ENCODE peak calls at places on chromosome 15, in seven cellular contexts. One of them, this sample, is unnamed.

GRCh38 chr15:69648215-69648614 is 195.6 kb downstream of the RPLP1 start:
- DNase-seq in GM12891: no peak
- DNase-seq in adrenal gland: no peak
- DNase-seq in body of pancreas: no peak
- DNase-seq in ovary: no peak
- DNase-seq in IMR-90: no peak
- DNase-seq in uterus: no peak
- DNase-seq in this sample: no peak

GRCh38 chr15:43776101-43776717 is 557 bp downstream of the ELL3 start:
- DNase-seq in GM12891: peak; percentile 38
- DNase-seq in adrenal gland: no peak
- DNase-seq in body of pancreas: peak; percentile 47
- DNase-seq in ovary: peak; percentile 43
- DNase-seq in IMR-90: no peak
- DNase-seq in uterus: peak; percentile 39
- DNase-seq in this sample: no peak

GRCh38 chr15:98952381-98952803 is 55.2 kb downstream of the PGPEP1L start:
- DNase-seq in GM12891: peak; percentile 62
- DNase-seq in adrenal gland: no peak
- DNase-seq in body of pancreas: peak; percentile 43
- DNase-seq in ovary: no peak
- DNase-seq in IMR-90: peak; percentile 72
- DNase-seq in uterus: no peak
- DNase-seq in this sample: no peak

GRCh38 chr15:40590635-40591105 is 3.4 kb upstream of the KNL1 start:
- DNase-seq in GM12891: no peak
- DNase-seq in adrenal gland: no peak
- DNase-seq in body of pancreas: no peak
- DNase-seq in ovary: no peak
- DNase-seq in IMR-90: no peak
- DNase-seq in uterus: no peak
- DNase-seq in this sample: no peak

GRCh38 chr15:69015591-69015990 is 1.1 kb downstream of the NOX5 start:
- DNase-seq in GM12891: no peak
- DNase-seq in adrenal gland: no peak
- DNase-seq in body of pancreas: no peak
- DNase-seq in ovary: no peak
- DNase-seq in IMR-90: no peak
- DNase-seq in uterus: no peak
- DNase-seq in this sample: no peak

GRCh38 chr15:23645379-23646164 is 2.1 kb downstream of the MAGEL2 start:
- DNase-seq in GM12891: no peak
- DNase-seq in adrenal gland: no peak
- DNase-seq in body of pancreas: no peak
- DNase-seq in ovary: no peak
- DNase-seq in IMR-90: no peak
- DNase-seq in uterus: no peak
- DNase-seq in this sample: no peak

GRCh38 chr15:68028137-68028771 is 25.9 kb upstream of the PIAS1 start:
- DNase-seq in GM12891: no peak
- DNase-seq in adrenal gland: no peak
- DNase-seq in body of pancreas: no peak
- DNase-seq in ovary: no peak
- DNase-seq in IMR-90: no peak
- DNase-seq in uterus: no peak
- DNase-seq in this sample: no peak

GRCh38 chr15:52112203-52112750 is 298 bp downstream of the BCL2L10 start:
- DNase-seq in GM12891: peak; percentile 63
- DNase-seq in adrenal gland: peak; percentile 44
- DNase-seq in body of pancreas: no peak
- DNase-seq in ovary: no peak
- DNase-seq in IMR-90: no peak
- DNase-seq in uterus: no peak
- DNase-seq in this sample: no peak

GRCh38 chr15:91021516-91022074 is 799 bp downstream of the VPS33B start:
- DNase-seq in GM12891: no peak
- DNase-seq in adrenal gland: no peak
- DNase-seq in body of pancreas: no peak
- DNase-seq in ovary: no peak
- DNase-seq in IMR-90: peak; percentile 18
- DNase-seq in uterus: no peak
- DNase-seq in this sample: no peak

GRCh38 chr15:85750319-85750806 is 44.4 kb downstream of the KLHL25 start:
- DNase-seq in GM12891: no peak
- DNase-seq in adrenal gland: peak; percentile 51
- DNase-seq in body of pancreas: peak; percentile 38
- DNase-seq in ovary: peak; percentile 81
- DNase-seq in IMR-90: peak; percentile 8
- DNase-seq in uterus: peak; percentile 82
- DNase-seq in this sample: no peak

GRCh38 chr15:61459785-61460707 is 230.9 kb upstream of the RORA start:
- DNase-seq in GM12891: no peak
- DNase-seq in adrenal gland: peak; percentile 24
- DNase-seq in body of pancreas: no peak
- DNase-seq in ovary: no peak
- DNase-seq in IMR-90: peak; percentile 9
- DNase-seq in uterus: no peak
- DNase-seq in this sample: no peak

GRCh38 chr15:100220058-100220728 is 121.6 kb downstream of the ADAMTS17 start:
- DNase-seq in GM12891: no peak
- DNase-seq in adrenal gland: no peak
- DNase-seq in body of pancreas: no peak
- DNase-seq in ovary: no peak
- DNase-seq in IMR-90: no peak
- DNase-seq in uterus: no peak
- DNase-seq in this sample: no peak

GRCh38 chr15:70023064-70023768 is 74.5 kb downstream of the TLE3 start:
- DNase-seq in GM12891: peak; percentile 51
- DNase-seq in adrenal gland: no peak
- DNase-seq in body of pancreas: no peak
- DNase-seq in ovary: no peak
- DNase-seq in IMR-90: peak; percentile 75
- DNase-seq in uterus: peak; percentile 28
- DNase-seq in this sample: peak; percentile 41

GRCh38 chr15:31223478-31224350 is 102.9 kb upstream of the KLF13 start:
- DNase-seq in GM12891: no peak
- DNase-seq in adrenal gland: no peak
- DNase-seq in body of pancreas: no peak
- DNase-seq in ovary: no peak
- DNase-seq in IMR-90: no peak
- DNase-seq in uterus: no peak
- DNase-seq in this sample: no peak

GRCh38 chr15:79635149-79635771 is 203.1 kb downstream of the MINAR1 start:
- DNase-seq in GM12891: no peak
- DNase-seq in adrenal gland: no peak
- DNase-seq in body of pancreas: no peak
- DNase-seq in ovary: no peak
- DNase-seq in IMR-90: no peak
- DNase-seq in uterus: no peak
- DNase-seq in this sample: no peak

DNA sequence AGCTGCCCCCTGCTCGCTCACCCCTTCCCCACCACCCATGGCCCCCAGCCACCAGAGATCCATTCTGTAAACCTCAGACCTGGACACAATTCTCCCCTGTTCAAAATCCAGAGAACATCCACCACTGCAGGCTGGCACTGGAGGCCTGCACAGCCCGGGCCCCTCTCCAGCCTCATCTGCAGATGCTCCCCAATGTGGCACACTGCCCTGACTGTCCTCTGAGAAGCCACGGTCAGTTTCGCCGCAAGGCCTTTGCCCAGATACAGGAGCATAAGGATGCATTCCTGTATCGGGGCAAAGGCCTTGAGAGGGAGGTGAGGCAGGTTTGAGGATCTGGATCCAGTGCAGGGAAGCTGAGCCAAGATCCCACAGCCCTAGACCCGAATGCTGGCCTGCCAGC is 175.4 kb upstream of the LINGO1 start:
- DNase-seq in GM12891: no peak
- DNase-seq in adrenal gland: no peak
- DNase-seq in body of pancreas: no peak
- DNase-seq in ovary: no peak
- DNase-seq in IMR-90: no peak
- DNase-seq in uterus: no peak
- DNase-seq in this sample: no peak
- TF ChIP-seq POLR2A in GM12891: no peak
- TF ChIP-seq POLR2A in adrenal gland: no peak
- TF ChIP-seq POLR2A in body of pancreas: no peak
- TF ChIP-seq POLR2A in ovary: no peak
- TF ChIP-seq POLR2A in IMR-90: no peak
- TF ChIP-seq POLR2A in uterus: no peak
- TF ChIP-seq POLR2A in this sample: no peak

DNA sequence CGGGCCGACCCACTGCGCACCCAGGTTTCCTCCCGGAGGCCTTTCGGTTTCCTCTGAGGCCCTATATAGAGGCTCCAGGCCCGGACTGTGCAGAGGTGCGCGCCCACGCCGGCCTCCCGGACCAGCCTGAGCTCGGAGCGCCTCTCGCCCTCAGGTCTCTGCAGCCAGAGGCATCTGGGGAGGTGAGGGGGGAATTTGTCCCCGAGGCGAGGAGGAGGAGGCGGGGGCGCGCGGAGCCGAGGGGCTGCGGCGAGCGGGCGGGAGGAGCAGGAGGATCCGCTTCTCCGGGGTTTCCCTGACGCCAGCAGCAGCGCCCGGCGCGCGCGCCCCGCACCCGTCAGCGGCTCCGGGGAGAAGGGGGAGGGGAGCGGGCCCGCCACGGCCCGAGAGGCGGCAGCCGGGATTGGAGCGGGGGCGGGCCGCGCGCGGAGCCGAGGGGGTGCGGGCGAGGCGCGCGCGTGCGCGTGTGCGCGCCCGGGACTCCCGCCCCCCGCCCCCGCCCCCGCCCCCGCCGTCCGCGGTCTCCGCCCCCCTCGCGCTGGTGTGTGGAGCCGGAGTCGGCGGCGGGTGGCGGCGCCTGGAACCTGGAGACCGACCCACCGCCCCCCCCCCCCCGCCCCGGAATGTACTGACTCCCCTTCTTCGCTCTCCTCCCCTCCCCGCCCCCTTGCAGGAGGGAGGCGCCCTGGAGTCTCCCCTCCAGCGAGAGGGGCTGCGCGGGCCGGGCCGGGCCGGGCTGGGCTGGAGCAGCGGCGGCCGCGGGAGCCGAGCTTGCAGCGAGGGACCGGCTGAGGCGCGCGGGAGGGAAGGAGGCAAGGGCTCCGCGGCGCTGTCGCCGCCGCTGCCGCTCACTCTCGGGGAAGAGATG is at the start of gene NEO1:
- DNase-seq in GM12891: peak; percentile 55
- DNase-seq in adrenal gland: peak; percentile 85
- DNase-seq in body of pancreas: peak; percentile 91
- DNase-seq in ovary: peak; percentile 92
- DNase-seq in IMR-90: peak; percentile 70
- DNase-seq in uterus: peak; percentile 86
- DNase-seq in this sample: peak; percentile 41
- TF ChIP-seq POLR2A in GM12891: no peak
- TF ChIP-seq POLR2A in adrenal gland: peak; percentile 65
- TF ChIP-seq POLR2A in body of pancreas: peak; percentile 89
- TF ChIP-seq POLR2A in ovary: peak; percentile 69
- TF ChIP-seq POLR2A in IMR-90: no peak
- TF ChIP-seq POLR2A in uterus: peak; percentile 53
- TF ChIP-seq POLR2A in this sample: peak; percentile 32

GRCh38 chr15:57549935-57550334 is 41.8 kb upstream of the MYZAP start:
- DNase-seq in GM12891: no peak
- DNase-seq in adrenal gland: no peak
- DNase-seq in body of pancreas: no peak
- DNase-seq in ovary: no peak
- DNase-seq in IMR-90: no peak
- DNase-seq in uterus: no peak
- DNase-seq in this sample: no peak
- TF ChIP-seq POLR2A in GM12891: no peak
- TF ChIP-seq POLR2A in adrenal gland: no peak
- TF ChIP-seq POLR2A in body of pancreas: no peak
- TF ChIP-seq POLR2A in ovary: no peak
- TF ChIP-seq POLR2A in IMR-90: no peak
- TF ChIP-seq POLR2A in uterus: no peak
- TF ChIP-seq POLR2A in this sample: no peak

DNA sequence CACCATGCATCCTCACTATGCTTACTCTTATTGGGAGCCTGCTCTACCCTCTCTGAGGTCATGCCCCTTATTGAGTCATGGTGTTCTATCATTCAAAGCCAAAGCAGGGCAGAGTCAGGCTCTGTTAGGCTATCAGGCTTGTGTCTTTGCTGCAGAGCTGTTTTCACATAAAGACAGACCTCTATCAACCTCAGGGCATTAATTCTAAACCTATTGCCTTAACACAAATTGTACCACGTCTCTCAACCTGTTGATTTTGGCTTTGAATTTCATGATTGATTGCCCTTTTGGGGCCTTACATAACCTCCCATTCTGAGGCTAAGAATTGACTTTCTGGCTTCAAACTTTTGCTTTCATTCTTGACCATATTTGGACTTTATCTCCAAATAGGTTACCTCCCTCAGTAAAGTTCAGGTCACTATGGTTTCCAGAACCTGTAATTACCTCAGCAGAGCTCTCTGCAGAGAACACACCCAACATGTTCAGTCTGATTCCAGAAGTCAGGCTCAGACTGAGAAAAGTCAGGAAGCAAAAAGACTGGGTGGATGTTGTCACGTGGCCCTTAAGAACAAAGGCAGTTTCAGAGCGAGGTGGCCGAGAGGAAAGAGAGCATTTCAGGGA is 221.4 kb upstream of the NANOGP8 start:
- DNase-seq in GM12891: no peak
- DNase-seq in adrenal gland: no peak
- DNase-seq in body of pancreas: no peak
- DNase-seq in ovary: no peak
- DNase-seq in IMR-90: peak; percentile 76
- DNase-seq in uterus: no peak
- DNase-seq in this sample: no peak
- TF ChIP-seq POLR2A in GM12891: no peak
- TF ChIP-seq POLR2A in adrenal gland: no peak
- TF ChIP-seq POLR2A in body of pancreas: no peak
- TF ChIP-seq POLR2A in ovary: no peak
- TF ChIP-seq POLR2A in IMR-90: no peak
- TF ChIP-seq POLR2A in uterus: no peak
- TF ChIP-seq POLR2A in this sample: no peak

GRCh38 chr15:74011610-74012009 is 17.1 kb downstream of the PML start:
- DNase-seq in GM12891: no peak
- DNase-seq in adrenal gland: no peak
- DNase-seq in body of pancreas: no peak
- DNase-seq in ovary: peak; percentile 67
- DNase-seq in IMR-90: peak; percentile 46
- DNase-seq in uterus: peak; percentile 83
- DNase-seq in this sample: no peak
- TF ChIP-seq POLR2A in GM12891: no peak
- TF ChIP-seq POLR2A in adrenal gland: no peak
- TF ChIP-seq POLR2A in body of pancreas: no peak
- TF ChIP-seq POLR2A in ovary: no peak
- TF ChIP-seq POLR2A in IMR-90: no peak
- TF ChIP-seq POLR2A in uterus: no peak
- TF ChIP-seq POLR2A in this sample: no peak